ENCODE peak calls at places on chromosomes 12 and 14, in seven cellular contexts. H is H7, O is HFFc6, K is T-helper 1 cell, X is activated gamma-delta T cell treated with Interleukin-2 at 50 U/mL for 16 hours, M is NCI-H146, R is iPS-NIHi11. C is an unnamed sample.

GRCh38 chr12:48750769-48751356 is 34.4 kb upstream of the CCNT1 start:
- DNase-seq in H (no peak), O (peak), K (no peak), X (no peak), M (no peak), R (no peak), C (no peak)

GRCh38 chr14:24427537-24428508 is 1.6 kb downstream of the CBLN3 start:
- DNase-seq in H (peak), O (no peak), K (no peak), X (no peak), M (no peak), R (no peak), C (no peak)

GRCh38 chr12:12477532-12477890 is 85.2 kb downstream of the DUSP16 start:
- DNase-seq in H (no peak), O (no peak), K (no peak), X (no peak), M (no peak), R (no peak), C (no peak)

GRCh38 chr12:26425587-26426260 is 230.4 kb downstream of the SSPN start:
- DNase-seq in H (no peak), O (no peak), K (no peak), X (no peak), M (no peak), R (no peak), C (no peak)

GRCh38 chr12:121792607-121793500 is 634 bp downstream of the RHOF start:
- DNase-seq in H (peak), O (no peak), K (no peak), X (peak), M (no peak), R (no peak), C (no peak)

GRCh38 chr12:75711276-75711675 is 199.9 kb upstream of the KRR1 start:
- DNase-seq in H (peak), O (no peak), K (no peak), X (no peak), M (no peak), R (peak), C (no peak)

GRCh38 chr14:96285667-96286066 is 29.7 kb downstream of the BDKRB1 start:
- DNase-seq in H (no peak), O (no peak), K (no peak), X (no peak), M (no peak), R (no peak), C (no peak)

GRCh38 chr12:11839093-11839641 is 189.7 kb downstream of the ETV6 start:
- DNase-seq in H (no peak), O (no peak), K (no peak), X (no peak), M (no peak), R (no peak), C (peak)

GRCh38 chr14:53670701-53671100 is 285.9 kb downstream of the BMP4 start:
- DNase-seq in H (no peak), O (peak), K (no peak), X (no peak), M (no peak), R (no peak), C (no peak)

GRCh38 chr12:131965073-131965472 is 15.3 kb downstream of the EP400 start:
- DNase-seq in H (no peak), O (peak), K (no peak), X (no peak), M (no peak), R (no peak), C (no peak)

GRCh38 chr14:22123188-22123560 is 449.6 kb upstream of the OR4E1 start:
- DNase-seq in H (no peak), O (no peak), K (no peak), X (no peak), M (no peak), R (no peak), C (no peak)

GRCh38 chr12:46752396-46752795 is 73.4 kb downstream of the SLC38A4 start:
- DNase-seq in H (no peak), O (no peak), K (no peak), X (no peak), M (no peak), R (no peak), C (no peak)

C was measured in NCI-H345.